ENCODE peak calls at places on chromosomes 5 and 9, in five cellular contexts. O is spleen, R is body of pancreas, N is heart left ventricle, X is upper lobe of left lung. L is an unnamed sample.

GRCh38 chr9:29212590-29213373 is 1639.5 kb upstream of the C9orf72 start:
- DNase-seq in N (no peak), X (peak; percentile 68), O (no peak), R (peak; percentile 34), L (no peak)

GRCh38 chr5:136749016-136749415 is 383.7 kb upstream of the TRPC7 start:
- DNase-seq in N (no peak), R (no peak), O (no peak), X (no peak), L (no peak)

GRCh38 chr5:72125271-72125670 is 18.0 kb downstream of the MAP1B start:
- DNase-seq in X (no peak), O (no peak), R (no peak), N (no peak), L (no peak)

GRCh38 chr5:140674629-140675028 is 1.3 kb upstream of the DND1 start:
- DNase-seq in O (no peak), R (no peak), N (no peak), X (no peak), L (no peak)

GRCh38 chr5:147752666-147753290 is 29.8 kb downstream of the JAKMIP2 start:
- DNase-seq in X (no peak), R (no peak), O (no peak), N (no peak), L (no peak)

GRCh38 chr9:73154760-73155159 is 3.1 kb downstream of the ANXA1 start:
- DNase-seq in R (no peak), X (no peak), N (no peak), O (no peak), L (no peak)

GRCh38 chr9:127049044-127049443 is 73.4 kb downstream of the ANGPTL2 start:
- DNase-seq in N (no peak), X (no peak), R (peak; percentile 16), O (no peak), L (no peak)

GRCh38 chr5:72205431-72206009 is 98.2 kb downstream of the MAP1B start:
- DNase-seq in X (no peak), R (no peak), O (no peak), N (no peak), L (no peak)

GRCh38 chr9:131422241-131422792 is 28.4 kb downstream of the PRRC2B start:
- DNase-seq in X (no peak), N (peak; percentile 33), O (peak; percentile 37), R (peak; percentile 36), L (peak; percentile 57)

GRCh38 chr5:9324348-9325056 is 221.4 kb downstream of the SEMA5A start:
- DNase-seq in N (no peak), R (no peak), O (no peak), X (no peak), L (no peak)

GRCh38 chr5:171927345-171927941 is 79.0 kb downstream of the FBXW11 start:
- DNase-seq in N (no peak), O (no peak), R (no peak), X (no peak), L (no peak)

GRCh38 chr5:146344155-146345118 is 5.8 kb downstream of the POU4F3 start:
- DNase-seq in R (no peak), O (no peak), X (peak; percentile 47), N (no peak), L (no peak)

GRCh38 chr9:116362493-116362892 is 208.9 kb downstream of the PAPPA start:
- DNase-seq in N (no peak), O (no peak), R (no peak), X (no peak), L (no peak)

GRCh38 chr9:108300296-108301287 is 555.2 kb downstream of the ACTL7B start:
- DNase-seq in N (no peak), R (no peak), X (no peak), O (no peak), L (no peak)

GRCh38 chr5:142878638-142879037 is 108.5 kb downstream of the ARHGAP26 start:
- DNase-seq in X (no peak), O (no peak), N (no peak), R (peak; percentile 47), L (no peak)

GRCh38 chr5:172558076-172558990 is 82.7 kb upstream of the NEURL1B start:
- DNase-seq in R (no peak), O (peak; percentile 37), N (no peak), X (peak; percentile 40), L (no peak)

GRCh38 chr5:52893105-52893504 is 96.0 kb upstream of the ITGA2 start:
- DNase-seq in X (no peak), O (no peak), N (no peak), R (no peak), L (no peak)

GRCh38 chr5:109826426-109826825 is 136.7 kb downstream of the MAN2A1 start:
- DNase-seq in X (no peak), R (no peak), N (no peak), O (no peak), L (no peak)

GRCh38 chr9:784202-784601 is 57.3 kb upstream of the DMRT1 start:
- DNase-seq in N (no peak), R (no peak), O (no peak), X (no peak), L (no peak)

GRCh38 chr5:3811116-3811515 is 215.5 kb downstream of the IRX1 start:
- DNase-seq in R (no peak), O (no peak), N (no peak), X (no peak), L (no peak)

GRCh38 chr5:68682400-68683152 is 411.2 kb upstream of the SLC30A5 start:
- DNase-seq in R (peak; percentile 14), N (no peak), X (no peak), O (no peak), L (no peak)

GRCh38 chr5:143302344-143302743 is 101.1 kb downstream of the NR3C1 start:
- DNase-seq in O (no peak), X (no peak), N (no peak), R (no peak), L (no peak)

GRCh38 chr5:91302335-91302734 is 80.8 kb downstream of the ARRDC3 start:
- DNase-seq in X (no peak), N (no peak), O (no peak), R (no peak), L (no peak)

GRCh38 chr5:1088031-1088430 is 23.8 kb downstream of the SLC12A7 start:
- DNase-seq in R (no peak), O (no peak), N (no peak), X (peak; percentile 82), L (no peak)

GRCh38 chr5:139419793-139420192 is 15.9 kb upstream of the SPATA24 start:
- DNase-seq in R (no peak), O (no peak), N (no peak), X (no peak), L (no peak)

GRCh38 chr5:148542812-148543211 is 111.5 kb downstream of the HTR4 start:
- DNase-seq in N (no peak), X (no peak), R (no peak), O (no peak), L (no peak)

GRCh38 chr9:100700689-100701318 is 122.9 kb downstream of the CAVIN4 start:
- DNase-seq in X (no peak), O (no peak), R (peak; percentile 55), N (no peak), L (no peak)

GRCh38 chr9:135741276-135742219 is 39.6 kb downstream of the KCNT1 start:
- DNase-seq in N (no peak), O (no peak), R (no peak), X (peak; percentile 68), L (no peak)

GRCh38 chr5:145943674-145944121 is 7.3 kb downstream of the SH3RF2 start:
- DNase-seq in X (no peak), N (no peak), O (no peak), R (peak; percentile 71), L (no peak)

GRCh38 chr5:137605377-137605776 is 106.3 kb upstream of the SPOCK1 start:
- DNase-seq in R (no peak), X (no peak), O (no peak), N (no peak), L (no peak)

GRCh38 chr5:161846731-161847130 is 1.2 kb upstream of the GABRA1 start:
- DNase-seq in N (no peak), X (no peak), R (peak; percentile 11), O (no peak), L (no peak)

GRCh38 chr9:110767559-110768063 is 99.0 kb downstream of the MUSK start:
- DNase-seq in N (peak; percentile 43), X (no peak), O (no peak), R (no peak), L (peak; percentile 75)

GRCh38 chr9:120366646-120367019 is 213.3 kb downstream of the CDK5RAP2 start:
- DNase-seq in X (no peak), N (no peak), O (no peak), R (peak; percentile 60), L (no peak)
- TF ChIP-seq CTCF in X (no peak), N (no peak), O (no peak), R (no peak), L (no peak)

GRCh38 chr9:120621941-120622340 is 42.0 kb upstream of the CDK5RAP2 start:
- DNase-seq in O (no peak), R (no peak), N (no peak), X (no peak), L (no peak)
- H3K27ac ChIP-seq in O (no peak overlapping the region), R (no peak overlapping the region), N (no peak overlapping the region), X (no peak overlapping the region), L (no peak overlapping the region)

GRCh38 chr5:179606910-179607448 is 16.5 kb downstream of the HNRNPH1 start:
- DNase-seq in N (no peak), X (no peak), R (no peak), O (peak; percentile 62), L (no peak)
- TF ChIP-seq POLR2A in N (no peak), X (no peak), R (no peak), O (no peak), L (no peak)

GRCh38 chr9:91659529-91660294 is 236.1 kb upstream of the NFIL3 start:
- DNase-seq in R (no peak), O (no peak), X (no peak), N (no peak), L (no peak)
- TF ChIP-seq CTCF in R (peak; percentile 33), O (peak; percentile 22), X (no peak), N (no peak), L (no peak)

GRCh38 chr5:177023247-177023703 is 779 bp downstream of the ZNF346 start:
- DNase-seq in N (no peak), R (peak; percentile 13), O (no peak), X (no peak), L (no peak)
- H3K27ac ChIP-seq in N (no peak overlapping the region), R (peak overlapping the region; percentile 74), O (peak overlapping the region; percentile 90), X (peak overlapping the region; percentile 89), L (peak overlapping the region; percentile 83)

GRCh38 chr9:113221800-113222481 is 597 bp downstream of the SLC31A1 start:
- DNase-seq in R (no peak), X (no peak), N (no peak), O (no peak), L (no peak)
- TF ChIP-seq POLR2A in R (no peak), X (no peak), N (no peak), O (no peak), L (no peak)

L was measured in gastrocnemius medialis.